ENCODE peak calls at places on chromosomes 13 and 19, in five cellular contexts. S, I, X, U and Q are unnamed samples. For H3K9me3, the result is how much of the 10 kb centered on the place peaks cover.

GRCh38 chr13:70483599-70484276 is 375.5 kb upstream of the KLHL1 start:
- DNase-seq in S (no peak), I (no peak), X (no peak), U (no peak), Q (no peak)

GRCh38 chr19:45340899-45341453 is 426 bp downstream of the KLC3 start:
- DNase-seq in S (no peak), I (no peak), X (no peak), U (no peak), Q (no peak)

GRCh38 chr13:32164622-32165268 is 133.2 kb downstream of the FRY start:
- DNase-seq in S (no peak), I (no peak), X (peak), U (no peak), Q (no peak)

GRCh38 chr13:111626371-111627305 is 306.2 kb downstream of the TEX29 start:
- DNase-seq in S (peak), I (no peak), X (no peak), U (no peak), Q (no peak)

GRCh38 chr19:5369962-5370367 is 29.4 kb upstream of the PTPRS start:
- DNase-seq in S (peak), I (peak), X (peak), U (peak), Q (no peak)

GRCh38 chr13:75934889-75935288 is 298.8 kb downstream of the LMO7 start:
- DNase-seq in S (no peak), I (no peak), X (no peak), U (no peak), Q (no peak)

GRCh38 chr13:35838356-35838755 is 292.8 kb downstream of the DCLK1 start:
- DNase-seq in S (no peak), I (no peak), X (no peak), U (no peak), Q (no peak)

GRCh38 chr13:42048625-42049453 is at the start of gene DGKH:
- DNase-seq in S (peak), I (peak), X (peak), U (peak), Q (peak)

GRCh38 chr19:4375164-4375619 is 25.2 kb downstream of the SH3GL1 start:
- DNase-seq in S (no peak), I (peak), X (peak), U (no peak), Q (peak)

GRCh38 chr19:17797397-17798201 is 2.7 kb downstream of the B3GNT3 start:
- DNase-seq in S (no peak), I (no peak), X (peak), U (no peak), Q (no peak)

DNA sequence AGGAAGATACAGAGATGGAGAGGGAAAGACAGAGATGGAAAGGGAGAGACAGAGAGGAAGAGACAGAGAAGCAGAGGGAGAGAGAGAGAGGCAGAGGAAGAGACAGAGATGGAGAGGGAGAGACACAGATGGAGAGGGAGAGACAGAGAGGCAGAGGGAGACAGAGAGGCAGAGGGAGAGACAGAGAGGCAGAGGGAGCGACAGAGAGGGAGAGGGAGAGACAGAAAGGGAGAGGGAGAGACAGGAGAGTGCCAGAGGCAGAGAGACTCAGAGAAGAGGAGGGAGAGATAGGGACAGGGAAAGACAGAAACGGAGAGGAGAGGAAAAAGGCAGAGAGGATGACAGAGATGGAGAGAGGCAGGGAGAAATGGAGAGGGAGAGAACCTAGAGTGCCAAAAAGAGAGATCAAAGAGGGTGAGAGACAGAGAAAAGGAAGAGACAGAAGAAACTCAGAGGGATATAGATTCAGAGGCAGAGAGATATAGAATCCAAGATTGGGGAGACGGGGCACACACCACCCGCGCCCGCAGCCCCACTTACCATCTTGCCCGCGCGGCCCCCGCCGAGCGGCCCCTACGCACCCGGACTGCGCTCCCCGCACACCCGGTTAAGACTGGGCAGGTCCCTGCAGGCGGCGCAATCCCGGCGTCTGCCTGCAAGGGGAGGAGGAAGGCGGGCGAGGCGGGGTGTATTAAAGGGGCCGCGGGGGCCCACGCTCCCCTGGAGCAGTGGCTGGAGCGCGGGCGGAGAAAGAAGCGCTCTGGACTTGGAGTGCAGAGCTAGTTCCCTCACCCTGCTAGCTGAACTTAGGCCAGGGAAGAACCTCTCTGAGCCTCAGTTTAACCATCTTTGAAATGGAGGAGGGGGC is 10.7 kb downstream of the TM6SF2 start:
- DNase-seq in S (no peak), I (no peak), X (no peak), U (no peak), Q (no peak)
- H3K4me3 ChIP-seq in S (no peak), I (no peak), X (no peak), U (no peak), Q (no peak)

GRCh38 chr19:31255174-31255862 is 93.9 kb downstream of the TSHZ3 start:
- DNase-seq in S (no peak), I (no peak), X (no peak), U (no peak), Q (no peak)

GRCh38 chr19:31255863-31256600 is 93.2 kb downstream of the TSHZ3 start:
- DNase-seq in S (no peak), I (no peak), X (no peak), U (no peak), Q (no peak)

GRCh38 chr19:31257025-31257424 is 92.2 kb downstream of the TSHZ3 start:
- DNase-seq in S (no peak), I (no peak), X (no peak), U (no peak), Q (no peak)

GRCh38 chr19:31257426-31258130 is 91.7 kb downstream of the TSHZ3 start:
- DNase-seq in S (no peak), I (no peak), X (no peak), U (no peak), Q (no peak)

DNA sequence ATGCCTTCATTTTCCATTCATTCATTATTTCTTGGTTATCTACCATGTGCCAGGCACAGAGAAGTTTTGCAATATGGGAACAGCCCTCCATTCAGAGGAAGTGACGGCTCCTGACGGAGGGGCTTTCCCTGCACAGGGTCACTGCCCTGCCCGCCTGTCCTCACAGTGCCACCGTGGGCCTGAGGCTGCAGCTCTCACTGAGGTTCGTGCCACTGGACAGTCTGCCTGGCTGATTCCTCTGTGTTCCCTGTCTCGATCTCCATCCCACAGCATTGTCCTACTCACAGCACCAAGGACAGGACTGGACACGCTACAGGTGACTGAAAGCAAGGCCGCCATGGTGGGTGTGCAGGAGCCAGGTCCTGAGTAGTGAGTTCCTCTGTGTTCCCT is 92.6 kb downstream of the TSHZ3 start:
- DNase-seq in S (no peak), I (no peak), X (no peak), U (no peak), Q (no peak)
- H3K9me3 ChIP-seq in S (under half), I (under half), X (under half), U (under half), Q (under half)

GRCh38 chr13:48233097-48233885 is at the start of gene ITM2B:
- DNase-seq in S (peak), I (peak), X (peak), U (peak), Q (peak)

GRCh38 chr13:48230541-48230940 is 2.5 kb upstream of the ITM2B start:
- DNase-seq in S (no peak), I (no peak), X (no peak), U (no peak), Q (no peak)

GRCh38 chr13:48231080-48231479 is 1.9 kb upstream of the ITM2B start:
- DNase-seq in S (no peak), I (no peak), X (no peak), U (no peak), Q (no peak)

GRCh38 chr13:48232420-48233096 is 448 bp upstream of the ITM2B start:
- DNase-seq in S (no peak), I (no peak), X (peak), U (no peak), Q (no peak)

DNA sequence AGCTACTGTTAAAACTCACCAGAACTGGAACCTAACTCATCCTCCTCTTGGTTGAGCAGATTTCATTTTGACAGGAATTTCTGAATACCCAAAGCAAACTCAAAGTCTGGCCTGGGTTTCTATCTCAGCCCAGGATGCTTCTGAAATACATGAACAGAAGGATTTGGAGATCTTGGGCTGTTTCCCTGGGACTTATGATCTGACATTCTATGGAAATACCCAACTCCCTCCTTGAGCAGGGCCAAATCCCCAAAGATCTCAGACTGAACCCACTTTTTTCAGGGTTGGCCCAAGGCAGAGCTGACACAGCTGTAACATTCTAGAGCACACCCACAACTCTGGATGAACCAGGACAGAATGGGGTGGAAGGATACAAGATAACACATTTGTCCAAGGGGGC is 1.1 kb upstream of the ITM2B start:
- DNase-seq in S (no peak), I (no peak), X (no peak), U (no peak), Q (no peak)
- H3K4me3 ChIP-seq in S (peak), I (no peak), X (no peak), U (no peak), Q (no peak)

DNA sequence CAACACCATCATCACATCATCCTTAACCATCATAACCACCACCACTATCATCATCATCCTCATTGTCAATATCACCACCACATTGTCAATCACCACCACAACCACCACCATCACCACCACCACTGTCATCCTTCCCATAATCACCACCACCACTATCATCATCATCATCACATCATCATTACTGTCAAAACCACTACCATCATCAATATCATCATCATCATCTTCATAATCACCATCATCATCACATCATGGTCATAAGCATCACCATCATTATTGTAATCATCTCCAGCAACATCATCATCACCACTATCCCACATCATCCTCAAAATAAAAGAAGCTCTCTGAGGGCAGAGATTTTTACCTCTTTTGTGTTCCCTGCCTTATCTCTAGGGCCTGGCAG is 52.2 kb downstream of the MBD3L1 start:
- DNase-seq in S (no peak), I (no peak), X (no peak), U (no peak), Q (no peak)
- H3K9me3 ChIP-seq in S (under half), I (under half), X (under half), U (under half), Q (under half)